ENCODE peak calls at places on chromosomes 13 and 19, in five cellular contexts. F, N, C, I and R are unnamed samples.

GRCh38 chr13:74695021-74695800 is 561.0 kb upstream of the KLF12 start:
- DNase-seq in F (no peak), N (no peak), C (no peak), I (no peak), R (no peak)

GRCh38 chr13:112645327-112645914 is 44.4 kb upstream of the ATP11A start:
- DNase-seq in F (no peak), N (no peak), C (no peak), I (no peak), R (no peak)

GRCh38 chr19:48330012-48330681 is 4.8 kb downstream of the EMP3 start:
- DNase-seq in F (peak), N (peak), C (no peak), I (peak), R (peak)

GRCh38 chr19:29645911-29646310 is 19.4 kb upstream of the PLEKHF1 start:
- DNase-seq in F (no peak), N (no peak), C (peak), I (no peak), R (no peak)

GRCh38 chr19:57664269-57665127 is 4.2 kb upstream of the ZSCAN4 start:
- DNase-seq in F (peak), N (peak), C (peak), I (no peak), R (peak)

GRCh38 chr13:97627566-97627965 is 193.6 kb downstream of the RAP2A start:
- DNase-seq in F (peak), N (no peak), C (peak), I (no peak), R (no peak)

GRCh38 chr13:110520431-110521295 is 40.9 kb downstream of the RAB20 start:
- DNase-seq in F (no peak), N (no peak), C (no peak), I (no peak), R (peak)

GRCh38 chr13:100266026-100266425 is 177.1 kb downstream of the PCCA start:
- DNase-seq in F (no peak), N (no peak), C (no peak), I (no peak), R (no peak)

GRCh38 chr13:31697290-31697689 is 42.0 kb upstream of the RXFP2 start:
- DNase-seq in F (no peak), N (no peak), C (peak), I (no peak), R (no peak)

GRCh38 chr19:7250951-7251350 is 43.3 kb downstream of the INSR start:
- DNase-seq in F (no peak), N (no peak), C (no peak), I (no peak), R (no peak)

GRCh38 chr13:110062777-110063442 is 244.0 kb downstream of the COL4A1 start:
- DNase-seq in F (no peak), N (no peak), C (no peak), I (no peak), R (no peak)

GRCh38 chr13:113900646-113901045 is 36.8 kb upstream of the GAS6 start:
- DNase-seq in F (no peak), N (no peak), C (no peak), I (no peak), R (no peak)

GRCh38 chr19:11482384-11483050 is 1.7 kb upstream of the ELAVL3 start:
- DNase-seq in F (peak), N (peak), C (peak), I (peak), R (peak)

GRCh38 chr13:111243981-111244380 is 76.5 kb upstream of the TEX29 start:
- DNase-seq in F (no peak), N (no peak), C (no peak), I (no peak), R (no peak)

GRCh38 chr19:18306903-18307681 is 15.8 kb downstream of the LSM4 start:
- DNase-seq in F (no peak), N (no peak), C (no peak), I (peak), R (no peak)

GRCh38 chr19:42402376-42403116 is 12.4 kb upstream of the CNFN start:
- DNase-seq in F (no peak), N (no peak), C (no peak), I (no peak), R (no peak)

GRCh38 chr13:92994056-92994455 is 232.6 kb upstream of the GPC6 start:
- DNase-seq in F (no peak), N (no peak), C (peak), I (no peak), R (no peak)

GRCh38 chr19:9116547-9116946 is 984 bp upstream of the OR7G1 start:
- DNase-seq in F (no peak), N (no peak), C (no peak), I (no peak), R (no peak)

GRCh38 chr13:98905199-98905598 is 72.7 kb downstream of the DOCK9 start:
- DNase-seq in F (no peak), N (no peak), C (no peak), I (no peak), R (no peak)

GRCh38 chr13:61727714-61728275 is 312.1 kb upstream of the PCDH20 start:
- DNase-seq in F (no peak), N (no peak), C (peak), I (no peak), R (no peak)

GRCh38 chr13:100666124-100666523 is 8.5 kb downstream of the TMTC4 start:
- DNase-seq in F (no peak), N (no peak), C (no peak), I (no peak), R (no peak)

GRCh38 chr13:49098771-49099512 is 121.2 kb upstream of the MLNR start:
- DNase-seq in F (no peak), N (no peak), C (peak), I (peak), R (no peak)

GRCh38 chr13:64099994-64100393 is 2684.3 kb upstream of the PCDH20 start:
- DNase-seq in F (no peak), N (no peak), C (no peak), I (no peak), R (no peak)

GRCh38 chr13:98784666-98785065 is 32.2 kb upstream of the SLC15A1 start:
- DNase-seq in F (no peak), N (no peak), C (no peak), I (no peak), R (no peak)

GRCh38 chr19:47107953-47108746 is 5.4 kb downstream of the ZC3H4 start:
- DNase-seq in F (no peak), N (no peak), C (no peak), I (no peak), R (no peak)

GRCh38 chr19:2970201-2970838 is 7.0 kb upstream of the TLE6 start:
- DNase-seq in F (no peak), N (no peak), C (no peak), I (no peak), R (no peak)

GRCh38 chr19:35671818-35672217 is 5.5 kb downstream of the UPK1A start:
- DNase-seq in F (no peak), N (no peak), C (peak), I (no peak), R (no peak)

GRCh38 chr19:3073159-3073563 is 10.9 kb upstream of the TLE5 start:
- DNase-seq in F (peak), N (no peak), C (peak), I (no peak), R (peak)

GRCh38 chr13:48585456-48585840 is 52.6 kb upstream of the RCBTB2 start:
- DNase-seq in F (no peak), N (no peak), C (peak), I (no peak), R (peak)

GRCh38 chr13:69243366-69243765 is 864.3 kb upstream of the ATXN8OS start:
- DNase-seq in F (no peak), N (no peak), C (peak), I (no peak), R (no peak)